ENCODE peak calls at places on chromosomes 3 and 15, in five cellular contexts. One of them, this sample, is unnamed.

GRCh38 chr3:43998841-43999805 is 242.6 kb upstream of the TOPAZ1 start:
- DNase-seq in amygdala: peak
- DNase-seq in A549: peak
- DNase-seq in stimulated activated CD8-positive, alpha-beta memory T cell treated with anti-CD3 and anti-CD28 coated beads, Interleukin-15, amount 100 ng/mL, for 24 hours: no peak
- DNase-seq in choroid plexus epithelial cell: peak
- DNase-seq in this sample: peak

GRCh38 chr3:120909602-120909878 is 1.5 kb downstream of the STXBP5L start:
- DNase-seq in amygdala: no peak
- DNase-seq in A549: no peak
- DNase-seq in stimulated activated CD8-positive, alpha-beta memory T cell treated with anti-CD3 and anti-CD28 coated beads, Interleukin-15, amount 100 ng/mL, for 24 hours: no peak
- DNase-seq in choroid plexus epithelial cell: no peak
- DNase-seq in this sample: no peak

GRCh38 chr3:16739416-16740091 is 134.3 kb upstream of the DAZL start:
- DNase-seq in amygdala: no peak
- DNase-seq in A549: no peak
- DNase-seq in stimulated activated CD8-positive, alpha-beta memory T cell treated with anti-CD3 and anti-CD28 coated beads, Interleukin-15, amount 100 ng/mL, for 24 hours: no peak
- DNase-seq in choroid plexus epithelial cell: peak
- DNase-seq in this sample: peak

GRCh38 chr3:66376568-66376967 is 124.3 kb downstream of the LRIG1 start:
- DNase-seq in amygdala: no peak
- DNase-seq in A549: peak
- DNase-seq in stimulated activated CD8-positive, alpha-beta memory T cell treated with anti-CD3 and anti-CD28 coated beads, Interleukin-15, amount 100 ng/mL, for 24 hours: no peak
- DNase-seq in choroid plexus epithelial cell: peak
- DNase-seq in this sample: peak

GRCh38 chr15:88904808-88905327 is 8.3 kb downstream of the MFGE8 start:
- DNase-seq in amygdala: peak
- DNase-seq in A549: peak
- DNase-seq in stimulated activated CD8-positive, alpha-beta memory T cell treated with anti-CD3 and anti-CD28 coated beads, Interleukin-15, amount 100 ng/mL, for 24 hours: peak
- DNase-seq in choroid plexus epithelial cell: peak
- DNase-seq in this sample: peak

GRCh38 chr15:24956131-24956838 is 1.5 kb downstream of the SNRPN start:
- DNase-seq in amygdala: peak
- DNase-seq in A549: peak
- DNase-seq in stimulated activated CD8-positive, alpha-beta memory T cell treated with anti-CD3 and anti-CD28 coated beads, Interleukin-15, amount 100 ng/mL, for 24 hours: peak
- DNase-seq in choroid plexus epithelial cell: peak
- DNase-seq in this sample: peak

GRCh38 chr15:101173233-101174119 is 78.4 kb downstream of the CHSY1 start:
- DNase-seq in amygdala: no peak
- DNase-seq in A549: no peak
- DNase-seq in stimulated activated CD8-positive, alpha-beta memory T cell treated with anti-CD3 and anti-CD28 coated beads, Interleukin-15, amount 100 ng/mL, for 24 hours: no peak
- DNase-seq in choroid plexus epithelial cell: no peak
- DNase-seq in this sample: no peak

GRCh38 chr3:165185707-165186327 is 10.4 kb downstream of the SLITRK3 start:
- DNase-seq in amygdala: peak
- DNase-seq in A549: peak
- DNase-seq in stimulated activated CD8-positive, alpha-beta memory T cell treated with anti-CD3 and anti-CD28 coated beads, Interleukin-15, amount 100 ng/mL, for 24 hours: no peak
- DNase-seq in choroid plexus epithelial cell: peak
- DNase-seq in this sample: peak

GRCh38 chr3:187739561-187740445 is 5.5 kb downstream of the BCL6 start:
- DNase-seq in amygdala: peak
- DNase-seq in A549: peak
- DNase-seq in stimulated activated CD8-positive, alpha-beta memory T cell treated with anti-CD3 and anti-CD28 coated beads, Interleukin-15, amount 100 ng/mL, for 24 hours: peak
- DNase-seq in choroid plexus epithelial cell: peak
- DNase-seq in this sample: peak

GRCh38 chr3:105233056-105233455 is 133.7 kb upstream of the ALCAM start:
- DNase-seq in amygdala: no peak
- DNase-seq in A549: no peak
- DNase-seq in stimulated activated CD8-positive, alpha-beta memory T cell treated with anti-CD3 and anti-CD28 coated beads, Interleukin-15, amount 100 ng/mL, for 24 hours: no peak
- DNase-seq in choroid plexus epithelial cell: peak
- DNase-seq in this sample: peak

GRCh38 chr15:94300612-94301011 is 69.3 kb downstream of the MCTP2 start:
- DNase-seq in amygdala: no peak
- DNase-seq in A549: no peak
- DNase-seq in stimulated activated CD8-positive, alpha-beta memory T cell treated with anti-CD3 and anti-CD28 coated beads, Interleukin-15, amount 100 ng/mL, for 24 hours: no peak
- DNase-seq in choroid plexus epithelial cell: no peak
- DNase-seq in this sample: no peak

GRCh38 chr15:88834211-88834812 is 31.1 kb downstream of the ACAN start:
- DNase-seq in amygdala: peak
- DNase-seq in A549: peak
- DNase-seq in stimulated activated CD8-positive, alpha-beta memory T cell treated with anti-CD3 and anti-CD28 coated beads, Interleukin-15, amount 100 ng/mL, for 24 hours: peak
- DNase-seq in choroid plexus epithelial cell: peak
- DNase-seq in this sample: peak

GRCh38 chr3:126934991-126935390 is 47.9 kb upstream of the PLXNA1 start:
- DNase-seq in amygdala: no peak
- DNase-seq in A549: no peak
- DNase-seq in stimulated activated CD8-positive, alpha-beta memory T cell treated with anti-CD3 and anti-CD28 coated beads, Interleukin-15, amount 100 ng/mL, for 24 hours: no peak
- DNase-seq in choroid plexus epithelial cell: no peak
- DNase-seq in this sample: no peak

GRCh38 chr15:35427091-35427490 is 118.9 kb downstream of the DPH6 start:
- DNase-seq in amygdala: no peak
- DNase-seq in A549: peak
- DNase-seq in stimulated activated CD8-positive, alpha-beta memory T cell treated with anti-CD3 and anti-CD28 coated beads, Interleukin-15, amount 100 ng/mL, for 24 hours: no peak
- DNase-seq in choroid plexus epithelial cell: peak
- DNase-seq in this sample: peak

GRCh38 chr15:38300395-38300794 is 47.8 kb downstream of the SPRED1 start:
- DNase-seq in amygdala: no peak
- DNase-seq in A549: no peak
- DNase-seq in stimulated activated CD8-positive, alpha-beta memory T cell treated with anti-CD3 and anti-CD28 coated beads, Interleukin-15, amount 100 ng/mL, for 24 hours: no peak
- DNase-seq in choroid plexus epithelial cell: peak
- DNase-seq in this sample: peak

GRCh38 chr3:192851821-192852352 is 65.8 kb downstream of the MB21D2 start:
- DNase-seq in amygdala: no peak
- DNase-seq in A549: peak
- DNase-seq in stimulated activated CD8-positive, alpha-beta memory T cell treated with anti-CD3 and anti-CD28 coated beads, Interleukin-15, amount 100 ng/mL, for 24 hours: no peak
- DNase-seq in choroid plexus epithelial cell: peak
- DNase-seq in this sample: peak

GRCh38 chr3:53187430-53187829 is 26.4 kb downstream of the PRKCD start:
- DNase-seq in amygdala: no peak
- DNase-seq in A549: no peak
- DNase-seq in stimulated activated CD8-positive, alpha-beta memory T cell treated with anti-CD3 and anti-CD28 coated beads, Interleukin-15, amount 100 ng/mL, for 24 hours: no peak
- DNase-seq in choroid plexus epithelial cell: peak
- DNase-seq in this sample: no peak

GRCh38 chr15:40358492-40359353 is 704 bp downstream of the DISP2 start:
- DNase-seq in amygdala: peak
- DNase-seq in A549: no peak
- DNase-seq in stimulated activated CD8-positive, alpha-beta memory T cell treated with anti-CD3 and anti-CD28 coated beads, Interleukin-15, amount 100 ng/mL, for 24 hours: no peak
- DNase-seq in choroid plexus epithelial cell: no peak
- DNase-seq in this sample: no peak

GRCh38 chr3:72230774-72231379 is 445.9 kb upstream of the PROK2 start:
- DNase-seq in amygdala: peak
- DNase-seq in A549: no peak
- DNase-seq in stimulated activated CD8-positive, alpha-beta memory T cell treated with anti-CD3 and anti-CD28 coated beads, Interleukin-15, amount 100 ng/mL, for 24 hours: no peak
- DNase-seq in choroid plexus epithelial cell: no peak
- DNase-seq in this sample: no peak

GRCh38 chr15:65332662-65333440 is 28.4 kb downstream of the RNU5B-1 start:
- DNase-seq in amygdala: no peak
- DNase-seq in A549: no peak
- DNase-seq in stimulated activated CD8-positive, alpha-beta memory T cell treated with anti-CD3 and anti-CD28 coated beads, Interleukin-15, amount 100 ng/mL, for 24 hours: no peak
- DNase-seq in choroid plexus epithelial cell: no peak
- DNase-seq in this sample: no peak

GRCh38 chr3:4584537-4585249 is 91.5 kb downstream of the ITPR1 start:
- DNase-seq in amygdala: no peak
- DNase-seq in A549: no peak
- DNase-seq in stimulated activated CD8-positive, alpha-beta memory T cell treated with anti-CD3 and anti-CD28 coated beads, Interleukin-15, amount 100 ng/mL, for 24 hours: no peak
- DNase-seq in choroid plexus epithelial cell: peak
- DNase-seq in this sample: peak

GRCh38 chr3:176431073-176431472 is 766.2 kb downstream of the TBL1XR1 start:
- DNase-seq in amygdala: no peak
- DNase-seq in A549: no peak
- DNase-seq in stimulated activated CD8-positive, alpha-beta memory T cell treated with anti-CD3 and anti-CD28 coated beads, Interleukin-15, amount 100 ng/mL, for 24 hours: no peak
- DNase-seq in choroid plexus epithelial cell: no peak
- DNase-seq in this sample: no peak

GRCh38 chr3:188830955-188831354 is 340.8 kb upstream of the TPRG1 start:
- DNase-seq in amygdala: no peak
- DNase-seq in A549: peak
- DNase-seq in stimulated activated CD8-positive, alpha-beta memory T cell treated with anti-CD3 and anti-CD28 coated beads, Interleukin-15, amount 100 ng/mL, for 24 hours: no peak
- DNase-seq in choroid plexus epithelial cell: peak
- DNase-seq in this sample: peak

GRCh38 chr3:33855884-33856546 is 57.6 kb downstream of the PDCD6IP start:
- DNase-seq in amygdala: no peak
- DNase-seq in A549: no peak
- DNase-seq in stimulated activated CD8-positive, alpha-beta memory T cell treated with anti-CD3 and anti-CD28 coated beads, Interleukin-15, amount 100 ng/mL, for 24 hours: no peak
- DNase-seq in choroid plexus epithelial cell: peak
- DNase-seq in this sample: peak

GRCh38 chr15:75809986-75810750 is 33.1 kb upstream of the UBE2Q2 start:
- DNase-seq in amygdala: no peak
- DNase-seq in A549: peak
- DNase-seq in stimulated activated CD8-positive, alpha-beta memory T cell treated with anti-CD3 and anti-CD28 coated beads, Interleukin-15, amount 100 ng/mL, for 24 hours: no peak
- DNase-seq in choroid plexus epithelial cell: peak
- DNase-seq in this sample: peak

GRCh38 chr15:90617668-90618097 is 88.0 kb downstream of the CRTC3 start:
- DNase-seq in amygdala: no peak
- DNase-seq in A549: no peak
- DNase-seq in stimulated activated CD8-positive, alpha-beta memory T cell treated with anti-CD3 and anti-CD28 coated beads, Interleukin-15, amount 100 ng/mL, for 24 hours: no peak
- DNase-seq in choroid plexus epithelial cell: peak
- DNase-seq in this sample: no peak

GRCh38 chr3:76930712-76931111 is 109.2 kb upstream of the ROBO2 start:
- DNase-seq in amygdala: no peak
- DNase-seq in A549: no peak
- DNase-seq in stimulated activated CD8-positive, alpha-beta memory T cell treated with anti-CD3 and anti-CD28 coated beads, Interleukin-15, amount 100 ng/mL, for 24 hours: no peak
- DNase-seq in choroid plexus epithelial cell: no peak
- DNase-seq in this sample: no peak

GRCh38 chr3:72137865-72138861 is 353.2 kb upstream of the PROK2 start:
- DNase-seq in amygdala: no peak
- DNase-seq in A549: no peak
- DNase-seq in stimulated activated CD8-positive, alpha-beta memory T cell treated with anti-CD3 and anti-CD28 coated beads, Interleukin-15, amount 100 ng/mL, for 24 hours: no peak
- DNase-seq in choroid plexus epithelial cell: no peak
- DNase-seq in this sample: no peak

GRCh38 chr3:54004351-54004750 is 112.7 kb upstream of the SELENOK start:
- DNase-seq in amygdala: no peak
- DNase-seq in A549: no peak
- DNase-seq in stimulated activated CD8-positive, alpha-beta memory T cell treated with anti-CD3 and anti-CD28 coated beads, Interleukin-15, amount 100 ng/mL, for 24 hours: no peak
- DNase-seq in choroid plexus epithelial cell: no peak
- DNase-seq in this sample: peak

GRCh38 chr3:12879191-12879815 is 37.9 kb upstream of the RPL32 start:
- DNase-seq in amygdala: no peak
- DNase-seq in A549: no peak
- DNase-seq in stimulated activated CD8-positive, alpha-beta memory T cell treated with anti-CD3 and anti-CD28 coated beads, Interleukin-15, amount 100 ng/mL, for 24 hours: no peak
- DNase-seq in choroid plexus epithelial cell: no peak
- DNase-seq in this sample: no peak

GRCh38 chr3:57007513-57008415 is 52.7 kb upstream of the SPATA12 start:
- DNase-seq in amygdala: peak
- DNase-seq in A549: no peak
- DNase-seq in stimulated activated CD8-positive, alpha-beta memory T cell treated with anti-CD3 and anti-CD28 coated beads, Interleukin-15, amount 100 ng/mL, for 24 hours: no peak
- DNase-seq in choroid plexus epithelial cell: peak
- DNase-seq in this sample: peak

GRCh38 chr15:41970456-41970855 is 1.9 kb downstream of the EHD4 start:
- DNase-seq in amygdala: no peak
- DNase-seq in A549: no peak
- DNase-seq in stimulated activated CD8-positive, alpha-beta memory T cell treated with anti-CD3 and anti-CD28 coated beads, Interleukin-15, amount 100 ng/mL, for 24 hours: no peak
- DNase-seq in choroid plexus epithelial cell: no peak
- DNase-seq in this sample: no peak

GRCh38 chr3:192887047-192887446 is 30.6 kb downstream of the MB21D2 start:
- DNase-seq in amygdala: no peak
- DNase-seq in A549: peak
- DNase-seq in stimulated activated CD8-positive, alpha-beta memory T cell treated with anti-CD3 and anti-CD28 coated beads, Interleukin-15, amount 100 ng/mL, for 24 hours: no peak
- DNase-seq in choroid plexus epithelial cell: peak
- DNase-seq in this sample: peak

GRCh38 chr3:164024786-164025185 is 1053.5 kb downstream of the SI start:
- DNase-seq in amygdala: no peak
- DNase-seq in A549: no peak
- DNase-seq in stimulated activated CD8-positive, alpha-beta memory T cell treated with anti-CD3 and anti-CD28 coated beads, Interleukin-15, amount 100 ng/mL, for 24 hours: no peak
- DNase-seq in choroid plexus epithelial cell: no peak
- DNase-seq in this sample: no peak